ENCODE peak calls at places on chromosomes 3 and 15, in six cellular contexts. One of them, this sample, is unnamed.

GRCh38 chr3:27657404-27657803 is 64.7 kb downstream of the EOMES start:
- DNase-seq in SK-N-SH: no peak
- DNase-seq in ovary: no peak
- DNase-seq in A549: no peak
- DNase-seq in sigmoid colon: no peak
- DNase-seq in HepG2: no peak
- DNase-seq in this sample: no peak

GRCh38 chr15:100033140-100033857 is 300.1 kb upstream of the LYSMD4 start:
- DNase-seq in SK-N-SH: no peak
- DNase-seq in ovary: no peak
- DNase-seq in A549: no peak
- DNase-seq in sigmoid colon: no peak
- DNase-seq in HepG2: no peak
- DNase-seq in this sample: no peak

GRCh38 chr15:42385206-42385979 is 26.1 kb downstream of the CAPN3 start:
- DNase-seq in SK-N-SH: peak; percentile 60
- DNase-seq in ovary: no peak
- DNase-seq in A549: peak; percentile 54
- DNase-seq in sigmoid colon: no peak
- DNase-seq in HepG2: peak; percentile 45
- DNase-seq in this sample: peak; percentile 31

GRCh38 chr3:129352650-129353588 is 74.2 kb downstream of the HMCES start:
- DNase-seq in SK-N-SH: no peak
- DNase-seq in ovary: no peak
- DNase-seq in A549: no peak
- DNase-seq in sigmoid colon: no peak
- DNase-seq in HepG2: no peak
- DNase-seq in this sample: no peak

GRCh38 chr3:178001670-178002101 is 534.5 kb upstream of the KCNMB2 start:
- DNase-seq in SK-N-SH: no peak
- DNase-seq in ovary: no peak
- DNase-seq in A549: no peak
- DNase-seq in sigmoid colon: no peak
- DNase-seq in HepG2: no peak
- DNase-seq in this sample: no peak

GRCh38 chr15:98649996-98650870 is 1.9 kb downstream of the IGF1R start:
- DNase-seq in SK-N-SH: peak; percentile 56
- DNase-seq in ovary: peak; percentile 68
- DNase-seq in A549: peak; percentile 48
- DNase-seq in sigmoid colon: no peak
- DNase-seq in HepG2: peak; percentile 48
- DNase-seq in this sample: peak; percentile 55

GRCh38 chr15:67528536-67528935 is 7.6 kb downstream of the C15orf61 start:
- DNase-seq in SK-N-SH: no peak
- DNase-seq in ovary: no peak
- DNase-seq in A549: no peak
- DNase-seq in sigmoid colon: no peak
- DNase-seq in HepG2: no peak
- DNase-seq in this sample: no peak

GRCh38 chr3:176974303-176974702 is 223.0 kb downstream of the TBL1XR1 start:
- DNase-seq in SK-N-SH: no peak
- DNase-seq in ovary: no peak
- DNase-seq in A549: no peak
- DNase-seq in sigmoid colon: no peak
- DNase-seq in HepG2: no peak
- DNase-seq in this sample: no peak

GRCh38 chr15:59515190-59515589 is 77.2 kb downstream of the FAM81A start:
- DNase-seq in SK-N-SH: no peak
- DNase-seq in ovary: no peak
- DNase-seq in A549: no peak
- DNase-seq in sigmoid colon: no peak
- DNase-seq in HepG2: no peak
- DNase-seq in this sample: no peak

GRCh38 chr3:72997421-72997961 is 880 bp downstream of the PPP4R2 start:
- DNase-seq in SK-N-SH: peak; percentile 59
- DNase-seq in ovary: no peak
- DNase-seq in A549: peak; percentile 72
- DNase-seq in sigmoid colon: no peak
- DNase-seq in HepG2: peak; percentile 70
- DNase-seq in this sample: no peak

GRCh38 chr3:160180581-160181216 is 44.5 kb upstream of the C3orf80 start:
- DNase-seq in SK-N-SH: peak; percentile 17
- DNase-seq in ovary: no peak
- DNase-seq in A549: no peak
- DNase-seq in sigmoid colon: peak; percentile 81
- DNase-seq in HepG2: no peak
- DNase-seq in this sample: no peak

GRCh38 chr15:57149196-57149595 is 227.1 kb upstream of the CGNL1 start:
- DNase-seq in SK-N-SH: no peak
- DNase-seq in ovary: no peak
- DNase-seq in A549: no peak
- DNase-seq in sigmoid colon: no peak
- DNase-seq in HepG2: no peak
- DNase-seq in this sample: no peak

GRCh38 chr3:136929984-136930671 is 27.7 kb upstream of the IL20RB start:
- DNase-seq in SK-N-SH: no peak
- DNase-seq in ovary: peak; percentile 55
- DNase-seq in A549: peak; percentile 30
- DNase-seq in sigmoid colon: peak; percentile 77
- DNase-seq in HepG2: no peak
- DNase-seq in this sample: no peak

GRCh38 chr15:68385671-68386586 is 46.0 kb downstream of the ITGA11 start:
- DNase-seq in SK-N-SH: no peak
- DNase-seq in ovary: peak; percentile 8
- DNase-seq in A549: no peak
- DNase-seq in sigmoid colon: peak; percentile 39
- DNase-seq in HepG2: no peak
- DNase-seq in this sample: peak; percentile 5

GRCh38 chr3:64473476-64473875 is 214.3 kb downstream of the ADAMTS9 start:
- DNase-seq in SK-N-SH: no peak
- DNase-seq in ovary: no peak
- DNase-seq in A549: no peak
- DNase-seq in sigmoid colon: no peak
- DNase-seq in HepG2: no peak
- DNase-seq in this sample: no peak

GRCh38 chr15:52019394-52020252 is 604 bp downstream of the MAPK6 start:
- DNase-seq in SK-N-SH: peak; percentile 96
- DNase-seq in ovary: peak; percentile 87
- DNase-seq in A549: peak; percentile 91
- DNase-seq in sigmoid colon: peak; percentile 95
- DNase-seq in HepG2: peak; percentile 75
- DNase-seq in this sample: peak; percentile 89

GRCh38 chr3:196225086-196225485 is 8.8 kb downstream of the SLC51A start:
- DNase-seq in SK-N-SH: no peak
- DNase-seq in ovary: no peak
- DNase-seq in A549: no peak
- DNase-seq in sigmoid colon: peak; percentile 30
- DNase-seq in HepG2: no peak
- DNase-seq in this sample: no peak

GRCh38 chr3:141728355-141728892 is 9.7 kb upstream of the RNF7 start:
- DNase-seq in SK-N-SH: no peak
- DNase-seq in ovary: no peak
- DNase-seq in A549: peak; percentile 24
- DNase-seq in sigmoid colon: no peak
- DNase-seq in HepG2: peak; percentile 95
- DNase-seq in this sample: no peak

GRCh38 chr3:166498439-166498838 is 661.2 kb upstream of the BCHE start:
- DNase-seq in SK-N-SH: no peak
- DNase-seq in ovary: no peak
- DNase-seq in A549: no peak
- DNase-seq in sigmoid colon: no peak
- DNase-seq in HepG2: no peak
- DNase-seq in this sample: no peak

GRCh38 chr15:62600376-62600775 is 435.3 kb upstream of the C2CD4B start:
- DNase-seq in SK-N-SH: no peak
- DNase-seq in ovary: no peak
- DNase-seq in A549: no peak
- DNase-seq in sigmoid colon: no peak
- DNase-seq in HepG2: no peak
- DNase-seq in this sample: no peak

GRCh38 chr3:194906229-194906629 is 220.5 kb downstream of the FAM43A start:
- DNase-seq in SK-N-SH: no peak
- DNase-seq in ovary: no peak
- DNase-seq in A549: no peak
- DNase-seq in sigmoid colon: no peak
- DNase-seq in HepG2: peak; percentile 29
- DNase-seq in this sample: no peak

GRCh38 chr15:56242576-56243116 is 1.0 kb downstream of the RFX7 start:
- DNase-seq in SK-N-SH: no peak
- DNase-seq in ovary: no peak
- DNase-seq in A549: no peak
- DNase-seq in sigmoid colon: no peak
- DNase-seq in HepG2: no peak
- DNase-seq in this sample: no peak

GRCh38 chr3:141915016-141915415 is 38.6 kb downstream of the ATP1B3 start:
- DNase-seq in SK-N-SH: no peak
- DNase-seq in ovary: no peak
- DNase-seq in A549: no peak
- DNase-seq in sigmoid colon: no peak
- DNase-seq in HepG2: no peak
- DNase-seq in this sample: no peak

GRCh38 chr3:49554639-49555265 is 475 bp downstream of the BSN start:
- DNase-seq in SK-N-SH: no peak
- DNase-seq in ovary: no peak
- DNase-seq in A549: no peak
- DNase-seq in sigmoid colon: no peak
- DNase-seq in HepG2: no peak
- DNase-seq in this sample: peak; percentile 65

GRCh38 chr3:184338538-184338945 is 1.1 kb downstream of the FAM131A start:
- DNase-seq in SK-N-SH: peak; percentile 97
- DNase-seq in ovary: peak; percentile 95
- DNase-seq in A549: no peak
- DNase-seq in sigmoid colon: peak; percentile 96
- DNase-seq in HepG2: no peak
- DNase-seq in this sample: peak; percentile 57

GRCh38 chr15:51334011-51334426 is 4.4 kb downstream of the CYP19A1 start:
- DNase-seq in SK-N-SH: no peak
- DNase-seq in ovary: no peak
- DNase-seq in A549: no peak
- DNase-seq in sigmoid colon: no peak
- DNase-seq in HepG2: no peak
- DNase-seq in this sample: no peak

GRCh38 chr3:184031187-184031792 is at the start of gene HTR3D:
- DNase-seq in SK-N-SH: no peak
- DNase-seq in ovary: no peak
- DNase-seq in A549: no peak
- DNase-seq in sigmoid colon: no peak
- DNase-seq in HepG2: no peak
- DNase-seq in this sample: no peak

GRCh38 chr3:103926936-103927335 is 1439.8 kb upstream of the ALCAM start:
- DNase-seq in SK-N-SH: no peak
- DNase-seq in ovary: no peak
- DNase-seq in A549: no peak
- DNase-seq in sigmoid colon: no peak
- DNase-seq in HepG2: no peak
- DNase-seq in this sample: no peak

GRCh38 chr3:14033023-14033422 is 91.6 kb downstream of the CHCHD4 start:
- DNase-seq in SK-N-SH: no peak
- DNase-seq in ovary: no peak
- DNase-seq in A549: no peak
- DNase-seq in sigmoid colon: no peak
- DNase-seq in HepG2: no peak
- DNase-seq in this sample: no peak

GRCh38 chr3:175737646-175738572 is 878.8 kb downstream of the NAALADL2 start:
- DNase-seq in SK-N-SH: no peak
- DNase-seq in ovary: no peak
- DNase-seq in A549: no peak
- DNase-seq in sigmoid colon: no peak
- DNase-seq in HepG2: no peak
- DNase-seq in this sample: no peak

GRCh38 chr3:170703121-170703588 is 117.3 kb upstream of the SLC7A14 start:
- DNase-seq in SK-N-SH: no peak
- DNase-seq in ovary: no peak
- DNase-seq in A549: no peak
- DNase-seq in sigmoid colon: no peak
- DNase-seq in HepG2: no peak
- DNase-seq in this sample: no peak
- H3K27ac ChIP-seq in SK-N-SH: peak overlapping the region; percentile 95
- H3K27ac ChIP-seq in ovary: no peak overlapping the region
- H3K27ac ChIP-seq in A549: no peak overlapping the region
- H3K27ac ChIP-seq in sigmoid colon: no peak overlapping the region
- H3K27ac ChIP-seq in HepG2: no peak overlapping the region
- H3K27ac ChIP-seq in this sample: no peak overlapping the region

DNA sequence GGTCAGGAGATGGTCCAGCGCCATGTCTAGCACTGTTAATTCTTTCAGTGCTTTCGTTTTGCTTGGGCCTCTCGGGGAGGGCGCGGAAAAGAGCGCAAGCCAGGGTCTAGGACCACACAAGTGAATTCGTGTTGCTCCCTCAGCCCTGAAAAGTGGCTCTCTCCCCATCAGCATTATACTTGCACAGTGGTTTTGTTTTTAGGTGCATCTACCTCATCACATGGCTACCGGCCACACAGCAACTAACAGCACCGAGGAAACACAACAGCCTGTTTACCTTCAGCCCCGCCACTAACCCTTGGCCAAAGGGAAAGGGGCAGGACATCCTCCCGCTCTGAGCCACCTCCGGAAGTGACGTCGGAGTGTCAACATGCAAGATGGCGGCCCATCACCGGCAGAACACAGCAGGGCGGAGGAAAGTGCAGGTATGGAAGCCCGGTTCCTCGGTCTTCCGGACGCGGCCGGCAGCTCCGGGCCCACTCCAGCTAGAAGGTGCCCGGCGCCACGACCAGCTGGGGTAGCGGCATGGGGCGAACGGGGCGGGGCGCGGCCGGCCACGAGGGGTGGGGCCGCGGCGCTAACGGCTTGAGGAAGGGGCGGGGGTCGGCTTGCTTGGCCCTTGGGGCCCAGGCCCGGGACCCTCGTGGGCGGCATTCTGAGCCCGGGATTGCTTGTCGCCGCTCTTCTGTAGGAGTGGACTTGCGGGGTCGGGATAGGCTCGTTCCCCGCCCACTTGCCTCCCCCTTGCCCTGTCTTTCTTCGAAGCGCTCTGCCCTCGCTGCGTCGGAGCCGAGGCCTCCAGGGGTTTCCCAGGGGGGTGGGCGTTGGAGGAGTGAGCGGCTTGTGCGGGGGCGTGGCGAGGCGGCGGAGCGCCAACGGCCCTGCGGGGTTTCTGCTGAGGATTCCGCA is at the start of the genes SCN11A and WDR48:
- DNase-seq in SK-N-SH: peak; percentile 92
- DNase-seq in ovary: peak; percentile 92
- DNase-seq in A549: peak; percentile 92
- DNase-seq in sigmoid colon: peak; percentile 97
- DNase-seq in HepG2: peak; percentile 92
- DNase-seq in this sample: peak; percentile 96
- TF ChIP-seq EP300 in SK-N-SH: no peak
- TF ChIP-seq EP300 in ovary: no peak
- TF ChIP-seq EP300 in A549: no peak
- TF ChIP-seq EP300 in sigmoid colon: no peak
- TF ChIP-seq EP300 in HepG2: no peak
- TF ChIP-seq EP300 in this sample: peak; percentile 31

GRCh38 chr3:95923496-95924210 is 890.7 kb upstream of the EPHA6 start:
- DNase-seq in SK-N-SH: no peak
- DNase-seq in ovary: no peak
- DNase-seq in A549: peak; percentile 32
- DNase-seq in sigmoid colon: no peak
- DNase-seq in HepG2: no peak
- DNase-seq in this sample: no peak
- H3K27ac ChIP-seq in SK-N-SH: peak overlapping the region; percentile 96
- H3K27ac ChIP-seq in ovary: no peak overlapping the region
- H3K27ac ChIP-seq in A549: no peak overlapping the region
- H3K27ac ChIP-seq in sigmoid colon: peak overlapping the region; percentile 50
- H3K27ac ChIP-seq in HepG2: no peak overlapping the region
- H3K27ac ChIP-seq in this sample: peak overlapping the region; percentile 39

GRCh38 chr15:77504310-77504709 is 83.6 kb downstream of the HMG20A start:
- DNase-seq in SK-N-SH: no peak
- DNase-seq in ovary: no peak
- DNase-seq in A549: no peak
- DNase-seq in sigmoid colon: peak; percentile 56
- DNase-seq in HepG2: no peak
- DNase-seq in this sample: peak; percentile 33
- TF ChIP-seq EP300 in SK-N-SH: no peak
- TF ChIP-seq EP300 in ovary: no peak
- TF ChIP-seq EP300 in A549: no peak
- TF ChIP-seq EP300 in sigmoid colon: no peak
- TF ChIP-seq EP300 in HepG2: no peak
- TF ChIP-seq EP300 in this sample: no peak